ENCODE peak calls at places on chromosomes 5 and 9, in ten cellular contexts. K is activated T-cell treated with anti-CD3 and anti-CD28 coated beads, Interleukin-2, amount 50 U/mL, for 72 hours; M is CD8-positive, alpha-beta T cell; X is NCI-H1105 treated with DMSO at 0.1 percent for 48 hours; A is central memory CD4-positive, alpha-beta T cell; E is activated naive CD4-positive, alpha-beta T cell treated with Interleukin-2 at 50 U/mL for 16 hours; C is posterior vena cava; Z is GM04504; L is HS-5; F is C1 segment of cervical spinal cord. T is an unnamed sample.

GRCh38 chr9:91360551-91361293 is 996 bp downstream of the AUH start:
- DNase-seq in K (no peak), M (no peak), X (no peak), A (no peak), E (no peak), C (no peak), Z (no peak), L (no peak), F (no peak), T (no peak)

GRCh38 chr5:77239126-77239741 is 28.8 kb downstream of the PDE8B start:
- DNase-seq in K (no peak), M (no peak), X (no peak), A (peak; percentile 5), E (no peak), C (no peak), Z (no peak), L (no peak), F (no peak), T (no peak)

GRCh38 chr9:38182321-38182720 is 113.3 kb upstream of the SHB start:
- DNase-seq in K (no peak), M (no peak), X (peak; percentile 52), A (no peak), E (no peak), C (no peak), Z (no peak), L (no peak), F (no peak), T (no peak)

GRCh38 chr5:138953370-138954256 is 78.5 kb upstream of the LRRTM2 start:
- DNase-seq in K (no peak), M (peak; percentile 5), X (no peak), A (peak; percentile 5), E (peak; percentile 5), C (peak; percentile 94), Z (peak; percentile 61), L (no peak), F (peak; percentile 65), T (no peak)

GRCh38 chr5:31638748-31639418 is at the start of gene PDZD2:
- DNase-seq in K (peak; percentile 69), M (peak; percentile 26), X (peak; percentile 76), A (peak; percentile 48), E (peak; percentile 81), C (peak; percentile 84), Z (peak; percentile 15), L (peak; percentile 43), F (peak; percentile 49), T (peak; percentile 72)

GRCh38 chr9:101999441-101999840 is 261.0 kb upstream of the GRIN3A start:
- DNase-seq in K (no peak), M (no peak), X (peak; percentile 70), A (no peak), E (no peak), C (no peak), Z (no peak), L (no peak), F (no peak), T (no peak)

GRCh38 chr5:37665889-37666288 is 174.0 kb downstream of the GDNF start:
- DNase-seq in K (no peak), M (no peak), X (peak; percentile 72), A (no peak), E (no peak), C (no peak), Z (no peak), L (no peak), F (no peak), T (no peak)

GRCh38 chr5:151923865-151924264 is 786 bp downstream of the GLRA1 start:
- DNase-seq in K (no peak), M (no peak), X (no peak), A (no peak), E (no peak), C (no peak), Z (no peak), L (no peak), F (no peak), T (no peak)

GRCh38 chr5:57429513-57430120 is 53.0 kb downstream of the ACTBL2 start:
- DNase-seq in K (no peak), M (no peak), X (no peak), A (no peak), E (no peak), C (no peak), Z (peak; percentile 53), L (no peak), F (no peak), T (no peak)

GRCh38 chr9:137762414-137763061 is 115.0 kb upstream of the CACNA1B start:
- DNase-seq in K (peak; percentile 8), M (no peak), X (no peak), A (no peak), E (no peak), C (no peak), Z (no peak), L (no peak), F (no peak), T (no peak)

GRCh38 chr5:35852084-35852734 is 4.5 kb upstream of the IL7R start:
- DNase-seq in K (peak; percentile 75), M (no peak), X (no peak), A (peak; percentile 66), E (peak; percentile 62), C (no peak), Z (no peak), L (no peak), F (no peak), T (peak; percentile 77)

GRCh38 chr5:139904566-139905400 is 109.2 kb downstream of the PSD2 start:
- DNase-seq in K (no peak), M (no peak), X (no peak), A (no peak), E (no peak), C (no peak), Z (no peak), L (no peak), F (no peak), T (no peak)

GRCh38 chr5:179837076-179838011 is 16.6 kb downstream of the SQSTM1 start:
- DNase-seq in K (no peak), M (no peak), X (no peak), A (no peak), E (no peak), C (peak; percentile 71), Z (no peak), L (no peak), F (no peak), T (no peak)

GRCh38 chr5:112097768-112098167 is 321.3 kb downstream of the EPB41L4A start:
- DNase-seq in K (no peak), M (no peak), X (no peak), A (no peak), E (no peak), C (no peak), Z (no peak), L (peak; percentile 14), F (no peak), T (no peak)

GRCh38 chr5:139760066-139761056 is 35.2 kb upstream of the PSD2 start:
- DNase-seq in K (no peak), M (no peak), X (no peak), A (no peak), E (no peak), C (no peak), Z (no peak), L (no peak), F (no peak), T (no peak)

GRCh38 chr9:1044643-1045042 is 5.5 kb upstream of the DMRT2 start:
- DNase-seq in K (no peak), M (no peak), X (no peak), A (no peak), E (no peak), C (no peak), Z (no peak), L (no peak), F (no peak), T (no peak)

GRCh38 chr5:126449751-126450271 is 26.6 kb downstream of the GRAMD2B start:
- DNase-seq in K (peak; percentile 72), M (peak; percentile 47), X (no peak), A (peak; percentile 57), E (peak; percentile 63), C (no peak), Z (no peak), L (no peak), F (no peak), T (peak; percentile 77)

GRCh38 chr5:1763960-1764605 is 35.6 kb downstream of the MRPL36 start:
- DNase-seq in K (no peak), M (no peak), X (no peak), A (no peak), E (no peak), C (peak; percentile 68), Z (no peak), L (no peak), F (no peak), T (no peak)

GRCh38 chr5:126683912-126684311 is 83.2 kb downstream of the PHAX start:
- DNase-seq in K (no peak), M (no peak), X (no peak), A (no peak), E (no peak), C (no peak), Z (no peak), L (no peak), F (no peak), T (no peak)

GRCh38 chr5:60844429-60844890 is 391 bp upstream of the ELOVL7 start:
- DNase-seq in K (no peak), M (no peak), X (peak; percentile 50), A (no peak), E (no peak), C (no peak), Z (no peak), L (peak; percentile 28), F (no peak), T (no peak)

GRCh38 chr9:36039696-36040095 is 3.0 kb downstream of the RECK start:
- DNase-seq in K (no peak), M (no peak), X (no peak), A (no peak), E (no peak), C (no peak), Z (no peak), L (no peak), F (no peak), T (no peak)

GRCh38 chr9:89278997-89279739 is 31.8 kb upstream of the CKS2 start:
- DNase-seq in K (peak; percentile 35), M (no peak), X (peak; percentile 36), A (no peak), E (no peak), C (no peak), Z (peak; percentile 32), L (peak; percentile 35), F (no peak), T (no peak)

GRCh38 chr9:88589656-88590055 is 54.7 kb downstream of the NXNL2 start:
- DNase-seq in K (no peak), M (no peak), X (no peak), A (no peak), E (no peak), C (no peak), Z (no peak), L (no peak), F (no peak), T (no peak)

GRCh38 chr5:81633916-81634315 is 117.0 kb downstream of the SSBP2 start:
- DNase-seq in K (no peak), M (no peak), X (no peak), A (no peak), E (no peak), C (no peak), Z (no peak), L (no peak), F (no peak), T (no peak)

GRCh38 chr9:89804766-89805531 is 200.1 kb downstream of the GADD45G start:
- DNase-seq in K (no peak), M (no peak), X (no peak), A (no peak), E (no peak), C (no peak), Z (no peak), L (no peak), F (no peak), T (no peak)

GRCh38 chr9:133057553-133057952 is 4.2 kb upstream of the CEL start:
- DNase-seq in K (no peak), M (no peak), X (no peak), A (no peak), E (no peak), C (no peak), Z (no peak), L (no peak), F (no peak), T (no peak)

GRCh38 chr9:121837113-121838010 is 185.9 kb downstream of the DAB2IP start:
- DNase-seq in K (no peak), M (no peak), X (no peak), A (no peak), E (no peak), C (peak; percentile 60), Z (no peak), L (no peak), F (no peak), T (no peak)

GRCh38 chr5:134071850-134072207 is 42.7 kb upstream of the TCF7 start:
- DNase-seq in K (no peak), M (no peak), X (no peak), A (no peak), E (no peak), C (no peak), Z (no peak), L (no peak), F (no peak), T (no peak)

T was measured in T-helper 2 cell treated with Interferon-gamma antibody and Interleukin-4, amounts not matched to agents 5 μg/mL and 100 μg/mL, for 36 hours.